ENCODE peak calls at places on chromosomes 13 and 19, in four cellular contexts. X, J, N and P are unnamed samples.

GRCh38 chr19:16382775-16383543 is 58.3 kb downstream of the KLF2 start:
- DNase-seq in X (peak; percentile 63), J (peak; percentile 72), N (peak; percentile 88), P (peak; percentile 44)

GRCh38 chr13:113647351-113648217 is 10.4 kb downstream of the ATP4B start:
- DNase-seq in X (peak; percentile 51), J (peak; percentile 77), N (peak; percentile 91), P (peak; percentile 1)

GRCh38 chr19:7857727-7858701 is 16.2 kb downstream of the PRR36 start:
- DNase-seq in X (no peak), J (no peak), N (no peak), P (no peak)

GRCh38 chr19:18594096-18594823 is 5.7 kb downstream of the REX1BD start:
- DNase-seq in X (peak; percentile 71), J (peak; percentile 44), N (peak; percentile 88), P (no peak)

GRCh38 chr13:73141292-73141771 is 82.5 kb downstream of the KLF5 start:
- DNase-seq in X (no peak), J (peak; percentile 59), N (no peak), P (no peak)

GRCh38 chr19:8208119-8208709 is 956 bp upstream of the CERS4 start:
- DNase-seq in X (peak; percentile 15), J (no peak), N (no peak), P (no peak)

GRCh38 chr13:99450416-99450815 is 50.9 kb upstream of the TM9SF2 start:
- DNase-seq in X (no peak), J (no peak), N (no peak), P (no peak)

GRCh38 chr13:113298001-113298945 is 1.2 kb downstream of the LAMP1 start:
- DNase-seq in X (no peak), J (no peak), N (no peak), P (no peak)

GRCh38 chr13:66835040-66835628 is 395.0 kb downstream of the PCDH9 start:
- DNase-seq in X (peak; percentile 2), J (peak; percentile 67), N (no peak), P (no peak)

GRCh38 chr19:3034845-3035541 is 5.9 kb upstream of the TLE2 start:
- DNase-seq in X (no peak), J (no peak), N (peak; percentile 47), P (peak; percentile 17)

GRCh38 chr19:13095934-13096890 is 6.4 kb downstream of the LYL1 start:
- DNase-seq in X (no peak), J (no peak), N (peak; percentile 71), P (no peak)

GRCh38 chr13:113741101-113741731 is 17.8 kb upstream of the TMEM255B start:
- DNase-seq in X (no peak), J (no peak), N (peak; percentile 90), P (no peak)